ENCODE peak calls at places on chromosome 10, in eight cellular contexts. X is T follicular helper cell; J is activated T-helper 1 cell treated with anti-CD3 and anti-CD28 coated beads, Interleukin-2, amount 50 U/mL, for 16 hours; Y is naive thymus-derived CD8-positive, alpha-beta T cell; H is cardiac muscle cell; M is foreskin fibroblast; O is caudate nucleus; W is stimulated activated CD4-positive, alpha-beta T cell treated with anti-CD3 and anti-CD28 coated beads, Interleukin-12 subunit alpha, Interleukin-12 subunit beta, amount 100 ng/mL, for 4 hours. Z is an unnamed sample.

GRCh38 chr10:78028438-78029293 is 649 bp downstream of the POLR3A start:
- DNase-seq in Y (peak), W (no peak), X (no peak), O (no peak), J (no peak), H (peak), M (peak), Z (no peak)

GRCh38 chr10:24503627-24504320 is 219.9 kb downstream of the ARHGAP21 start:
- DNase-seq in Y (no peak), M (peak), W (peak), J (no peak), H (peak), O (no peak), X (no peak), Z (peak)

GRCh38 chr10:49758249-49758930 is 3.7 kb downstream of the OGDHL start:
- DNase-seq in O (no peak), M (no peak), X (no peak), W (no peak), Y (no peak), J (no peak), H (no peak), Z (no peak)

GRCh38 chr10:102628451-102628911 is 15.8 kb upstream of the TRIM8 start:
- DNase-seq in X (no peak), Y (no peak), M (peak), H (no peak), J (no peak), W (no peak), O (peak), Z (peak)

GRCh38 chr10:70418229-70418628 is 14.3 kb downstream of the EIF4EBP2 start:
- DNase-seq in O (no peak), Y (no peak), J (no peak), H (no peak), W (no peak), X (no peak), M (peak), Z (peak)

GRCh38 chr10:47252093-47252780 is 47.8 kb upstream of the GDF10 start:
- DNase-seq in X (no peak), Y (no peak), H (no peak), J (no peak), O (no peak), M (no peak), W (no peak), Z (no peak)

GRCh38 chr10:54906940-54907339 is 105.9 kb upstream of the PCDH15 start:
- DNase-seq in X (no peak), O (no peak), M (no peak), W (no peak), Y (no peak), J (no peak), H (no peak), Z (no peak)

GRCh38 chr10:43315535-43316245 is 48.8 kb upstream of the RASGEF1A start:
- DNase-seq in J (no peak), W (no peak), X (no peak), Y (no peak), H (no peak), M (no peak), O (no peak), Z (no peak)

GRCh38 chr10:132115736-132116135 is 50.0 kb downstream of the JAKMIP3 start:
- DNase-seq in O (no peak), Y (no peak), W (no peak), M (peak), J (no peak), H (no peak), X (no peak), Z (peak)

GRCh38 chr10:102753724-102754123 is 10.0 kb downstream of the WBP1L start:
- DNase-seq in M (no peak), J (no peak), O (no peak), W (no peak), X (no peak), H (no peak), Y (no peak), Z (no peak)

GRCh38 chr10:31605846-31606543 is 287.0 kb downstream of the ZEB1 start:
- DNase-seq in O (no peak), Y (no peak), M (no peak), H (no peak), W (no peak), X (no peak), J (no peak), Z (no peak)

GRCh38 chr10:84590794-84591193 is 262.4 kb downstream of the CCSER2 start:
- DNase-seq in M (no peak), J (no peak), X (no peak), H (no peak), O (peak), Y (no peak), W (no peak), Z (no peak)

GRCh38 chr10:58994226-58995057 is 182.0 kb upstream of the PHYHIPL start:
- DNase-seq in J (no peak), O (no peak), H (no peak), W (no peak), X (no peak), Y (no peak), M (peak), Z (no peak)

GRCh38 chr10:12689893-12690292 is 311.6 kb downstream of the CCDC3 start:
- DNase-seq in Y (no peak), J (no peak), O (no peak), H (no peak), M (no peak), W (no peak), X (no peak), Z (no peak)

GRCh38 chr10:99630439-99630838 is 10.2 kb upstream of the SLC25A28 start:
- DNase-seq in W (no peak), O (no peak), X (no peak), Y (no peak), H (no peak), M (peak), J (no peak), Z (peak)

GRCh38 chr10:21334891-21335696 is 190.4 kb downstream of the SKIDA1 start:
- DNase-seq in M (peak), H (no peak), O (no peak), Y (no peak), X (no peak), W (no peak), J (no peak), Z (peak)

GRCh38 chr10:4704034-4704545 is 121.9 kb upstream of the AKR1E2 start:
- DNase-seq in Y (no peak), J (no peak), M (peak), W (no peak), X (no peak), O (no peak), H (no peak), Z (peak)

GRCh38 chr10:106864031-106864430 is 300.5 kb downstream of the SORCS1 start:
- DNase-seq in H (no peak), J (no peak), M (no peak), Y (no peak), W (no peak), O (no peak), X (no peak), Z (no peak)

GRCh38 chr10:24256619-24257018 is 47.7 kb downstream of the KIAA1217 start:
- DNase-seq in X (no peak), W (no peak), Y (no peak), M (no peak), O (no peak), H (no peak), J (no peak), Z (no peak)

GRCh38 chr10:48458662-48459048 is 146.2 kb downstream of the ARHGAP22 start:
- DNase-seq in W (no peak), X (no peak), M (no peak), O (no peak), Y (no peak), H (no peak), J (no peak), Z (no peak)

GRCh38 chr10:31820794-31821369 is 107.7 kb downstream of the ARHGAP12 start:
- DNase-seq in Y (no peak), O (no peak), H (no peak), W (no peak), M (peak), X (no peak), J (no peak), Z (no peak)

GRCh38 chr10:24762161-24762924 is 38.7 kb upstream of the ARHGAP21 start:
- DNase-seq in O (no peak), J (no peak), H (no peak), X (no peak), W (no peak), M (peak), Y (no peak), Z (no peak)

GRCh38 chr10:69965919-69966662 is 86.6 kb upstream of the MACROH2A2 start:
- DNase-seq in X (no peak), O (no peak), J (no peak), Y (no peak), H (no peak), M (peak), W (no peak), Z (peak)

GRCh38 chr10:100357073-100357858 is 10.2 kb downstream of the SCD start:
- DNase-seq in J (no peak), X (no peak), Y (no peak), W (no peak), H (no peak), O (no peak), M (no peak), Z (no peak)

Z was measured in Daoy.